ENCODE peak calls at places on chromosomes 11 and 22, in four cellular contexts. L, R, N and E are unnamed samples.

GRCh38 chr22:46590334-46590733 is 29.9 kb upstream of the GRAMD4 start:
- DNase-seq in L (no peak), R (no peak), N (peak; percentile 90), E (no peak)

GRCh38 chr11:46669606-46670243 is 30.7 kb downstream of the ARHGAP1 start:
- DNase-seq in L (no peak), R (no peak), N (peak; percentile 71), E (no peak)

GRCh38 chr11:92528051-92528450 is 303.4 kb downstream of the FAT3 start:
- DNase-seq in L (no peak), R (no peak), N (no peak), E (no peak)

GRCh38 chr11:1598816-1599215 is 722 bp upstream of the KRTAP5-2 start:
- DNase-seq in L (no peak), R (no peak), N (no peak), E (no peak)

GRCh38 chr11:15714641-15715399 is 600.1 kb downstream of the INSC start:
- DNase-seq in L (no peak), R (no peak), N (no peak), E (no peak)

GRCh38 chr22:29148826-29149225 is 56.9 kb upstream of the EMID1 start:
- DNase-seq in L (no peak), R (no peak), N (peak; percentile 19), E (no peak)

GRCh38 chr11:96091476-96091875 is 167.6 kb upstream of the MTMR2 start:
- DNase-seq in L (no peak), R (no peak), N (no peak), E (no peak)

GRCh38 chr22:46219650-46220049 is 30.4 kb downstream of the CDPF1 start:
- DNase-seq in L (no peak), R (no peak), N (no peak), E (no peak)

GRCh38 chr11:59865031-59865430 is 1.3 kb downstream of the TCN1 start:
- DNase-seq in L (no peak), R (no peak), N (no peak), E (no peak)

GRCh38 chr22:45069925-45070324 is 60.1 kb upstream of the PHF21B start:
- DNase-seq in L (no peak), R (no peak), N (no peak), E (no peak)

GRCh38 chr22:37630839-37631435 is 8.5 kb upstream of the SH3BP1 start:
- DNase-seq in L (no peak), R (no peak), N (no peak), E (no peak)